ENCODE peak calls at places on chromosomes 11 and 22, in five cellular contexts. W is IMR-90, D is neural progenitor cell, I is RWPE2, E is cardiac muscle cell. Q is an unnamed sample.

GRCh38 chr11:1909524-1909923 is 10.0 kb upstream of the TNNT3 start:
- DNase-seq in W (no peak), D (no peak), I (no peak), E (no peak), Q (no peak)

GRCh38 chr22:38144025-38144405 is 33.5 kb upstream of the BAIAP2L2 start:
- DNase-seq in W (no peak), D (no peak), I (no peak), E (no peak), Q (no peak)

GRCh38 chr11:58527429-58527828 is 19.5 kb upstream of the OR5B21 start:
- DNase-seq in W (no peak), D (no peak), I (no peak), E (no peak), Q (no peak)

GRCh38 chr11:2741377-2742131 is 41.8 kb upstream of the KCNQ1OT1 start:
- DNase-seq in W (peak; percentile 74), D (no peak), I (no peak), E (no peak), Q (no peak)

GRCh38 chr11:19730373-19730772 is 17.7 kb downstream of the NAV2 start:
- DNase-seq in W (no peak), D (no peak), I (no peak), E (no peak), Q (no peak)

GRCh38 chr11:76799061-76799804 is 16.1 kb downstream of the TSKU start:
- DNase-seq in W (peak; percentile 57), D (peak; percentile 92), I (no peak), E (peak; percentile 88), Q (peak; percentile 55)

GRCh38 chr11:2267306-2267861 is 3.0 kb downstream of the ASCL2 start:
- DNase-seq in W (no peak), D (no peak), I (peak; percentile 55), E (no peak), Q (no peak)

GRCh38 chr11:77084581-77085191 is 17.9 kb downstream of the CAPN5 start:
- DNase-seq in W (no peak), D (no peak), I (peak; percentile 46), E (no peak), Q (no peak)

GRCh38 chr11:937853-938261 is 12.2 kb downstream of the AP2A2 start:
- DNase-seq in W (no peak), D (no peak), I (no peak), E (no peak), Q (no peak)

GRCh38 chr11:31817621-31818493 is 6.7 kb upstream of the PAX6 start:
- DNase-seq in W (no peak), D (peak; percentile 79), I (no peak), E (no peak), Q (no peak)

GRCh38 chr11:18233912-18234311 is 2.7 kb downstream of the SAA4 start:
- DNase-seq in W (no peak), D (no peak), I (no peak), E (no peak), Q (no peak)

GRCh38 chr22:29689872-29690213 is 30.0 kb upstream of the CABP7 start:
- DNase-seq in W (peak; percentile 55), D (peak; percentile 84), I (no peak), E (peak; percentile 75), Q (peak; percentile 47)

GRCh38 chr11:123594921-123595320 is 59.5 kb downstream of the SCN3B start:
- DNase-seq in W (no peak), D (no peak), I (no peak), E (no peak), Q (no peak)

GRCh38 chr11:12695878-12696277 is 21.7 kb downstream of the TEAD1 start:
- DNase-seq in W (no peak), D (no peak), I (no peak), E (no peak), Q (no peak)

GRCh38 chr11:100760766-100761165 is 73.7 kb downstream of the ARHGAP42 start:
- DNase-seq in W (no peak), D (no peak), I (no peak), E (no peak), Q (no peak)

GRCh38 chr11:28384418-28384817 is 276.2 kb downstream of the METTL15 start:
- DNase-seq in W (peak; percentile 99), D (no peak), I (no peak), E (no peak), Q (no peak)

GRCh38 chr11:60657880-60658279 is 41.5 kb upstream of the MS4A8 start:
- DNase-seq in W (no peak), D (peak; percentile 6), I (no peak), E (peak; percentile 57), Q (no peak)

GRCh38 chr11:44530413-44531115 is 34.9 kb upstream of the CD82 start:
- DNase-seq in W (peak; percentile 19), D (no peak), I (no peak), E (no peak), Q (no peak)

GRCh38 chr11:44011797-44012196 is 36.0 kb upstream of the ACCSL start:
- DNase-seq in W (peak; percentile 66), D (no peak), I (no peak), E (no peak), Q (no peak)

GRCh38 chr22:22779213-22779612 is 108.4 kb upstream of the IGLL5 start:
- DNase-seq in W (no peak), D (no peak), I (no peak), E (no peak), Q (no peak)

GRCh38 chr22:31933816-31934482 is 10.4 kb upstream of the YWHAH start:
- DNase-seq in W (no peak), D (no peak), I (no peak), E (no peak), Q (no peak)

GRCh38 chr22:43317252-43317651 is 25.9 kb downstream of the SCUBE1 start:
- DNase-seq in W (no peak), D (no peak), I (no peak), E (peak; percentile 61), Q (no peak)

GRCh38 chr11:95985174-95985808 is 61.4 kb upstream of the MTMR2 start:
- DNase-seq in W (peak; percentile 60), D (no peak), I (no peak), E (no peak), Q (no peak)

GRCh38 chr11:125167292-125167953 is 2.9 kb downstream of the PKNOX2 start:
- DNase-seq in W (peak; percentile 25), D (peak; percentile 87), I (no peak), E (peak; percentile 62), Q (peak; percentile 68)
- H3K4me3 ChIP-seq in W (no peak overlapping the region), D (peak overlapping the region; percentile 88), I (no peak overlapping the region), E (peak overlapping the region; percentile 75), Q (peak overlapping the region; percentile 71)

GRCh38 chr11:86592659-86593451 is 79.6 kb downstream of the ME3 start:
- DNase-seq in W (peak; percentile 87), D (no peak), I (peak; percentile 76), E (peak; percentile 46), Q (peak; percentile 27)
- H3K4me1 ChIP-seq in W (peaks cover 9% of the 10 kb centered on the region), D (peaks cover 77% of the 10 kb centered on the region), I (peaks cover 40% of the 10 kb centered on the region), E (peaks cover 14% of the 10 kb centered on the region), Q (no peaks in the 10 kb centered on the region)

DNA sequence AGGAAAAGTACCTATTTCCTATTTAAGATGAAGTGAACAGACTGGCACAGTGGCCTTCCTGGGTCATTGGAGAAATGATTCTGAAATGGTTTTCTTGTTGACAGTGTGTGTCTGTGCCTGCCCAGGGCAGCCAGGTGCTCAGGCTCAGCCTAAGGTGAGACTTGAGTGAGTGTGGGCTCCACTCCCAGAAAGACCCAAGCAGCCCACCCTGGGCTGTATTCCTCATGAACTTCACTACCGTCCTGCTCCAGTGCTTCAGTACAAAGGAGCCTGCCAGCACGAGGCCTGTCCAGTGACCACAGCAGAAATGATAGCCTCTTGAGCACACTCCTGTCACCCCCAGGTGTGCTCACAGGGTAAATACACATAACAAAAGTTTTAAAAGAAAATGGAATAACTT is 49.5 kb downstream of the GAB4 start:
- DNase-seq in W (no peak), D (no peak), I (no peak), E (no peak), Q (no peak)
- H3K9me3 ChIP-seq in W (peaks cover 28% of the 10 kb centered on the region), D (no peaks in the 10 kb centered on the region), I (no peaks in the 10 kb centered on the region), E (no peaks in the 10 kb centered on the region), Q (no peaks in the 10 kb centered on the region)

DNA sequence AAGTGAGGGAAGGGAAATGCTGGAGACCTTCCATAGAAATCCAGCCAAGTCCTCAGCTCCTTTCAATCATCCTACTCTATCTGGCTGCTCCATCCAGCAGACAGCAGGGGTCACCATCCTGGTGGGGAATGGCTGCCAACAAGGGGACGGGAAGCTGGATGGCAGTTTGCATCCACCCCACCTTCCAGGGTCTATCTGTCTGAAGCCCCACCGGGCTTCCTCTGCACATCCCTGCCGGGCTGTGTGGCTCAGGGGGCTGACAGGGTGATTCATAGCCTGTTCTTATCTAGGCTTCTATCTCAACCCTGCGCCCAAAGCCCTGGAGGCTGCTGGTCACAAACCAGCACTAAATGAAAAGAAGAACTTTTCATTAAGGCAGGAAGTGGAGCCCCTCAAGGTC is 1.1 kb downstream of the SYTL2 start:
- DNase-seq in W (no peak), D (peak; percentile 52), I (no peak), E (peak; percentile 17), Q (peak; percentile 44)
- H3K4me3 ChIP-seq in W (peak overlapping the region; percentile 75), D (peak overlapping the region; percentile 55), I (no peak overlapping the region), E (peak overlapping the region; percentile 45), Q (no peak overlapping the region)

GRCh38 chr11:72721689-72722049 is 30.5 kb downstream of the ARAP1 start:
- DNase-seq in W (no peak), D (no peak), I (no peak), E (no peak), Q (no peak)

GRCh38 chr11:72720047-72720446 is 32.2 kb downstream of the ARAP1 start:
- DNase-seq in W (no peak), D (no peak), I (no peak), E (no peak), Q (no peak)

GRCh38 chr11:72721276-72721675 is 30.9 kb downstream of the ARAP1 start:
- DNase-seq in W (no peak), D (no peak), I (no peak), E (no peak), Q (no peak)

GRCh38 chr11:72719551-72719950 is 32.7 kb downstream of the ARAP1 start:
- DNase-seq in W (no peak), D (no peak), I (no peak), E (peak; percentile 71), Q (no peak)

DNA sequence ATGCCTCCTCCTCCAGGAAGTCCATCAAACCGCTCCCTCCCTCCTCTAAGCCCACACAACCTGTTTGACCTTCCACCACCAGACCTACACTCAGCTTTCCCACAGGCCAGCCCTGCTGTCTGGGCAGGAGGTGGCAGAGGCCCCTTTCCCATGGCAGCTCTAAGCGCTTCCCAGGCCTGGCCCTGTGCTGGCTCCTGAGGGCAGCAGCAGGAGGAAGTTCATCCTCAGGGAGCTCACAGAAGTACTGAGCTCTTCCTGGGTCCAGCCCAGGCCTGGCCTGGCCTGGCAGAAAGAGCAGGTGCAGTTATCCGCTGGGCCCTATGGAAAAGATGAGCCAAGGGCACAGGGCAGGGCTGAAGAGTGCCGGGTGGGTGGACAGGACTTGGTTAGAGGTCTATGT is 31.4 kb downstream of the ARAP1 start:
- DNase-seq in W (no peak), D (no peak), I (no peak), E (no peak), Q (no peak)
- H3K4me1 ChIP-seq in W (peaks cover 27% of the 10 kb centered on the region), D (no peaks in the 10 kb centered on the region), I (peaks cover 12% of the 10 kb centered on the region), E (peaks cover 50% of the 10 kb centered on the region), Q (peaks cover 5% of the 10 kb centered on the region)

DNA sequence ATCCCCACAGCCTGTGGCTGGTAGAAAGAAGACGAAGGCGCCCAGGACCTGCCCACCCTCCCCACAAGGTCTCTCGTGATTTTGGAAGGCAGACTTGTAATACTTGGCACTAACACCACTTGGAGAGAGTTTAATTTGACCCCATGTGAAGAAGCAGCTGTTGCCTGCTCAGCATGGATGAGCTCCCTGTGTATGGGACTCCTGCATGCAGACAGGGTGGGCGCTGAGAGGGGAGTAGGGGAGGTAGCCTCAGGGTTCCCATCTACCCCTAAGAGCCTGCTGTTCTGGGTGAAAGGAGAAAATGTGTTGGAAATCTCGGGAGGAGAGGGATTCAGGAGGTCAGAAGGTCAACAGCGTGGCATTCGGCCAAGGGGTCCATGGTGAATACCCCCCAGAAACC is 625.9 kb downstream of the TBC1D22A start:
- DNase-seq in W (no peak), D (no peak), I (peak; percentile 20), E (no peak), Q (no peak)
- H3K9me3 ChIP-seq in W (peaks cover 22% of the 10 kb centered on the region), D (no peaks in the 10 kb centered on the region), I (no peaks in the 10 kb centered on the region), E (no peaks in the 10 kb centered on the region), Q (no peaks in the 10 kb centered on the region)

Q was measured in HAP-1.